ENCODE peak calls at places on chromosomes 12 and 14, in four cellular contexts. Z is amniotic stem cell, E is adipocyte, G is Ammon's horn. M is an unnamed sample.

GRCh38 chr12:10293570-10294227 is 14.0 kb upstream of the KLRD1 start:
- DNase-seq in Z (no peak), E (no peak), G (no peak), M (no peak)

GRCh38 chr14:58808828-58809227 is 171.1 kb downstream of the DACT1 start:
- DNase-seq in Z (no peak), E (peak; percentile 82), G (peak; percentile 71), M (no peak)

GRCh38 chr14:100476012-100476822 is 111.0 kb downstream of the BEGAIN start:
- DNase-seq in Z (peak; percentile 73), E (peak; percentile 80), G (peak; percentile 51), M (peak; percentile 76)

GRCh38 chr14:86961106-86961716 is 1031.8 kb downstream of the GALC start:
- DNase-seq in Z (no peak), E (peak; percentile 3), G (no peak), M (no peak)

GRCh38 chr14:95320076-95320895 is 578 bp upstream of the CLMN start:
- DNase-seq in Z (no peak), E (no peak), G (no peak), M (no peak)

GRCh38 chr12:42104087-42104486 is 40.6 kb downstream of the GXYLT1 start:
- DNase-seq in Z (no peak), E (peak; percentile 11), G (no peak), M (no peak)

GRCh38 chr12:49389092-49389703 is 21.9 kb downstream of the SPATS2 start:
- DNase-seq in Z (no peak), E (no peak), G (no peak), M (no peak)

GRCh38 chr14:100536141-100536540 is 51.1 kb downstream of the BEGAIN start:
- DNase-seq in Z (no peak), E (no peak), G (no peak), M (no peak)

GRCh38 chr14:36605506-36605857 is 23.1 kb upstream of the NKX2-8 start:
- DNase-seq in Z (no peak), E (peak; percentile 66), G (no peak), M (no peak)

GRCh38 chr14:51867753-51868152 is 7.3 kb downstream of the GNG2 start:
- DNase-seq in Z (no peak), E (peak; percentile 14), G (no peak), M (no peak)

GRCh38 chr12:56634242-56634836 is 4.2 kb upstream of the BAZ2A start:
- DNase-seq in Z (no peak), E (peak; percentile 49), G (peak; percentile 18), M (no peak)

GRCh38 chr14:75411194-75411552 is 16.6 kb upstream of the JDP2 start:
- DNase-seq in Z (no peak), E (no peak), G (no peak), M (no peak)

GRCh38 chr12:49580572-49581535 is 12.9 kb upstream of the MCRS1 start:
- DNase-seq in Z (peak; percentile 75), E (peak; percentile 92), G (peak; percentile 86), M (no peak)

GRCh38 chr14:32244404-32244803 is 41.3 kb upstream of the RNU6-8 start:
- DNase-seq in Z (no peak), E (no peak), G (no peak), M (no peak)

GRCh38 chr12:85580562-85581168 is 255.5 kb downstream of the RASSF9 start:
- DNase-seq in Z (no peak), E (no peak), G (no peak), M (no peak)

GRCh38 chr14:67940476-67940875 is 120.9 kb downstream of the RAD51B start:
- DNase-seq in Z (no peak), E (peak; percentile 89), G (no peak), M (no peak)